ENCODE peak calls at places on chromosomes 12 and 14, in six cellular contexts. G, C, P, J, F and O are unnamed samples.

GRCh38 chr12:22105542-22105941 is 59.5 kb downstream of the CMAS start:
- DNase-seq in G (peak; percentile 20), C (no peak), P (no peak), J (no peak), F (no peak), O (no peak)

GRCh38 chr12:46385439-46385838 is 12.9 kb upstream of the SLC38A2 start:
- DNase-seq in G (no peak), C (no peak), P (no peak), J (no peak), F (no peak), O (no peak)

GRCh38 chr12:12467701-12468218 is 94.9 kb downstream of the DUSP16 start:
- DNase-seq in G (no peak), C (no peak), P (peak; percentile 32), J (no peak), F (no peak), O (no peak)

GRCh38 chr14:68975667-68976066 is 3.4 kb downstream of the ACTN1 start:
- DNase-seq in G (peak; percentile 93), C (no peak), P (no peak), J (no peak), F (no peak), O (peak; percentile 67)

GRCh38 chr12:41653386-41654110 is 465.4 kb downstream of the PDZRN4 start:
- DNase-seq in G (no peak), C (no peak), P (no peak), J (no peak), F (no peak), O (no peak)

GRCh38 chr12:59431266-59431665 is 164.6 kb upstream of the SLC16A7 start:
- DNase-seq in G (peak; percentile 12), C (no peak), P (no peak), J (no peak), F (no peak), O (no peak)

GRCh38 chr12:27913999-27914614 is 58.4 kb downstream of the PTHLH start:
- DNase-seq in G (no peak), C (no peak), P (no peak), J (no peak), F (no peak), O (no peak)

GRCh38 chr12:116389990-116390655 is 112.6 kb upstream of the MED13L start:
- DNase-seq in G (peak; percentile 99), C (no peak), P (no peak), J (no peak), F (no peak), O (peak; percentile 93)